ENCODE peak calls at places on chromosome 16, in eight cellular contexts. One of them, this sample, is unnamed.

GRCh38 chr16:73890524-73891500 is 405.8 kb upstream of the PSMD7 start:
- DNase-seq in AG09309: no peak
- DNase-seq in A549: no peak
- DNase-seq in mucosa of gallbladder: peak
- DNase-seq in stimulated activated naive CD4-positive, alpha-beta T cell: no peak
- DNase-seq in H9: peak
- DNase-seq in AG04450: no peak
- DNase-seq in lower leg skin: no peak
- DNase-seq in this sample: no peak

GRCh38 chr16:1492923-1493745 is at the start of gene TELO2:
- DNase-seq in lower leg skin: peak
- DNase-seq in mucosa of gallbladder: peak
- DNase-seq in AG04450: peak
- DNase-seq in AG09309: peak
- DNase-seq in A549: peak
- DNase-seq in H9: peak
- DNase-seq in stimulated activated naive CD4-positive, alpha-beta T cell: peak
- DNase-seq in this sample: peak

GRCh38 chr16:17237350-17237944 is 233.3 kb downstream of the XYLT1 start:
- DNase-seq in lower leg skin: no peak
- DNase-seq in stimulated activated naive CD4-positive, alpha-beta T cell: no peak
- DNase-seq in H9: no peak
- DNase-seq in AG09309: no peak
- DNase-seq in AG04450: no peak
- DNase-seq in mucosa of gallbladder: no peak
- DNase-seq in A549: no peak
- DNase-seq in this sample: no peak

GRCh38 chr16:84950906-84951305 is 60.4 kb downstream of the ZDHHC7 start:
- DNase-seq in lower leg skin: no peak
- DNase-seq in AG04450: no peak
- DNase-seq in stimulated activated naive CD4-positive, alpha-beta T cell: no peak
- DNase-seq in AG09309: no peak
- DNase-seq in A549: peak
- DNase-seq in mucosa of gallbladder: no peak
- DNase-seq in H9: peak
- DNase-seq in this sample: peak

GRCh38 chr16:13923703-13924298 is 3.8 kb downstream of the ERCC4 start:
- DNase-seq in A549: peak
- DNase-seq in mucosa of gallbladder: no peak
- DNase-seq in AG09309: no peak
- DNase-seq in stimulated activated naive CD4-positive, alpha-beta T cell: peak
- DNase-seq in lower leg skin: no peak
- DNase-seq in AG04450: no peak
- DNase-seq in H9: no peak
- DNase-seq in this sample: no peak

GRCh38 chr16:80958284-80958683 is 48.4 kb downstream of the CMC2 start:
- DNase-seq in AG04450: no peak
- DNase-seq in lower leg skin: no peak
- DNase-seq in AG09309: no peak
- DNase-seq in H9: no peak
- DNase-seq in stimulated activated naive CD4-positive, alpha-beta T cell: no peak
- DNase-seq in A549: no peak
- DNase-seq in mucosa of gallbladder: no peak
- DNase-seq in this sample: no peak

GRCh38 chr16:7182510-7183109 is 150.0 kb upstream of the RBFOX1 start:
- DNase-seq in lower leg skin: no peak
- DNase-seq in H9: peak
- DNase-seq in stimulated activated naive CD4-positive, alpha-beta T cell: no peak
- DNase-seq in mucosa of gallbladder: no peak
- DNase-seq in AG04450: no peak
- DNase-seq in AG09309: no peak
- DNase-seq in A549: no peak
- DNase-seq in this sample: no peak

GRCh38 chr16:87203060-87203656 is 114.0 kb downstream of the C16orf95 start:
- DNase-seq in H9: peak
- DNase-seq in AG09309: no peak
- DNase-seq in lower leg skin: no peak
- DNase-seq in AG04450: peak
- DNase-seq in mucosa of gallbladder: peak
- DNase-seq in A549: peak
- DNase-seq in stimulated activated naive CD4-positive, alpha-beta T cell: no peak
- DNase-seq in this sample: no peak

GRCh38 chr16:585351-585750 is 4.5 kb upstream of the RAB40C start:
- DNase-seq in A549: no peak
- DNase-seq in lower leg skin: no peak
- DNase-seq in H9: peak
- DNase-seq in mucosa of gallbladder: no peak
- DNase-seq in AG09309: no peak
- DNase-seq in stimulated activated naive CD4-positive, alpha-beta T cell: no peak
- DNase-seq in AG04450: no peak
- DNase-seq in this sample: no peak

GRCh38 chr16:66842765-66843164 is 1.4 kb upstream of the CA7 start:
- DNase-seq in stimulated activated naive CD4-positive, alpha-beta T cell: no peak
- DNase-seq in mucosa of gallbladder: no peak
- DNase-seq in AG04450: no peak
- DNase-seq in AG09309: no peak
- DNase-seq in H9: no peak
- DNase-seq in A549: no peak
- DNase-seq in lower leg skin: no peak
- DNase-seq in this sample: no peak

GRCh38 chr16:17222756-17223411 is 247.9 kb downstream of the XYLT1 start:
- DNase-seq in AG04450: no peak
- DNase-seq in stimulated activated naive CD4-positive, alpha-beta T cell: no peak
- DNase-seq in H9: no peak
- DNase-seq in A549: no peak
- DNase-seq in mucosa of gallbladder: peak
- DNase-seq in lower leg skin: peak
- DNase-seq in AG09309: no peak
- DNase-seq in this sample: no peak

GRCh38 chr16:180101-180920 is at the start of gene HBQ1:
- DNase-seq in stimulated activated naive CD4-positive, alpha-beta T cell: peak
- DNase-seq in AG09309: no peak
- DNase-seq in AG04450: no peak
- DNase-seq in A549: peak
- DNase-seq in mucosa of gallbladder: no peak
- DNase-seq in lower leg skin: no peak
- DNase-seq in H9: peak
- DNase-seq in this sample: no peak

GRCh38 chr16:19717319-19717718 is 708 bp downstream of the KNOP1 start:
- DNase-seq in AG09309: no peak
- DNase-seq in lower leg skin: no peak
- DNase-seq in H9: no peak
- DNase-seq in mucosa of gallbladder: no peak
- DNase-seq in AG04450: no peak
- DNase-seq in stimulated activated naive CD4-positive, alpha-beta T cell: no peak
- DNase-seq in A549: peak
- DNase-seq in this sample: no peak

GRCh38 chr16:10080031-10080772 is 102.0 kb downstream of the GRIN2A start:
- DNase-seq in lower leg skin: no peak
- DNase-seq in H9: no peak
- DNase-seq in stimulated activated naive CD4-positive, alpha-beta T cell: no peak
- DNase-seq in AG09309: peak
- DNase-seq in mucosa of gallbladder: peak
- DNase-seq in A549: no peak
- DNase-seq in AG04450: no peak
- DNase-seq in this sample: no peak

GRCh38 chr16:75477680-75478473 is 13.4 kb upstream of the TMEM170A start:
- DNase-seq in stimulated activated naive CD4-positive, alpha-beta T cell: no peak
- DNase-seq in mucosa of gallbladder: no peak
- DNase-seq in AG09309: no peak
- DNase-seq in H9: no peak
- DNase-seq in A549: no peak
- DNase-seq in lower leg skin: no peak
- DNase-seq in AG04450: no peak
- DNase-seq in this sample: no peak

GRCh38 chr16:85626191-85626951 is 13.2 kb downstream of the GSE1 start:
- DNase-seq in mucosa of gallbladder: no peak
- DNase-seq in stimulated activated naive CD4-positive, alpha-beta T cell: no peak
- DNase-seq in AG04450: no peak
- DNase-seq in AG09309: no peak
- DNase-seq in lower leg skin: no peak
- DNase-seq in A549: no peak
- DNase-seq in H9: peak
- DNase-seq in this sample: no peak

GRCh38 chr16:2161911-2162310 is 6.3 kb downstream of the TRAF7 start:
- DNase-seq in lower leg skin: no peak
- DNase-seq in H9: no peak
- DNase-seq in stimulated activated naive CD4-positive, alpha-beta T cell: no peak
- DNase-seq in AG09309: no peak
- DNase-seq in AG04450: no peak
- DNase-seq in mucosa of gallbladder: no peak
- DNase-seq in A549: no peak
- DNase-seq in this sample: no peak

GRCh38 chr16:75252946-75253911 is 1.8 kb upstream of the BCAR1 start:
- DNase-seq in lower leg skin: no peak
- DNase-seq in A549: no peak
- DNase-seq in H9: peak
- DNase-seq in stimulated activated naive CD4-positive, alpha-beta T cell: no peak
- DNase-seq in mucosa of gallbladder: no peak
- DNase-seq in AG09309: no peak
- DNase-seq in AG04450: no peak
- DNase-seq in this sample: no peak

GRCh38 chr16:50557046-50557445 is 8.8 kb downstream of the NKD1 start:
- DNase-seq in A549: no peak
- DNase-seq in lower leg skin: no peak
- DNase-seq in H9: no peak
- DNase-seq in AG09309: no peak
- DNase-seq in AG04450: no peak
- DNase-seq in stimulated activated naive CD4-positive, alpha-beta T cell: no peak
- DNase-seq in mucosa of gallbladder: no peak
- DNase-seq in this sample: no peak

GRCh38 chr16:74727903-74728302 is 27.2 kb upstream of the MLKL start:
- DNase-seq in lower leg skin: no peak
- DNase-seq in AG09309: no peak
- DNase-seq in AG04450: no peak
- DNase-seq in A549: no peak
- DNase-seq in stimulated activated naive CD4-positive, alpha-beta T cell: no peak
- DNase-seq in H9: no peak
- DNase-seq in mucosa of gallbladder: no peak
- DNase-seq in this sample: no peak

GRCh38 chr16:57994778-57995177 is 5.7 kb downstream of the ZNF319 start:
- DNase-seq in stimulated activated naive CD4-positive, alpha-beta T cell: no peak
- DNase-seq in A549: no peak
- DNase-seq in H9: peak
- DNase-seq in mucosa of gallbladder: peak
- DNase-seq in AG04450: no peak
- DNase-seq in lower leg skin: peak
- DNase-seq in AG09309: no peak
- DNase-seq in this sample: peak

GRCh38 chr16:77064037-77064436 is 127.0 kb upstream of the MON1B start:
- DNase-seq in H9: peak
- DNase-seq in A549: no peak
- DNase-seq in lower leg skin: no peak
- DNase-seq in mucosa of gallbladder: no peak
- DNase-seq in AG09309: no peak
- DNase-seq in stimulated activated naive CD4-positive, alpha-beta T cell: no peak
- DNase-seq in AG04450: no peak
- DNase-seq in this sample: no peak

This sample was measured in effector CD4-positive, alpha-beta T cell.